ENCODE peak calls at places on chromosomes 5 and 9, in seven cellular contexts. L is GM23248, M is K562, C is PC-3, P is Caki2, V is Ammon's horn, G is T-helper 9 cell. T is an unnamed sample.

GRCh38 chr5:23352437-23352836 is 155.0 kb upstream of the PRDM9 start:
- DNase-seq in L (no peak), G (no peak), V (no peak), P (peak), M (no peak), C (peak), T (no peak)

GRCh38 chr9:134830926-134831720 is 49.5 kb upstream of the FCN2 start:
- DNase-seq in P (no peak), V (no peak), L (no peak), M (no peak), C (no peak), G (no peak), T (no peak)

GRCh38 chr5:123819818-123820217 is 307.8 kb downstream of the CSNK1G3 start:
- DNase-seq in G (no peak), V (no peak), P (no peak), M (no peak), L (peak), C (peak), T (no peak)

GRCh38 chr9:78369644-78370219 is 72.8 kb downstream of the PSAT1 start:
- DNase-seq in G (peak), V (peak), C (peak), L (peak), P (no peak), M (peak), T (peak)

GRCh38 chr5:149387982-149388381 is 8.9 kb upstream of the IL17B start:
- DNase-seq in G (no peak), L (peak), V (no peak), C (no peak), M (no peak), P (no peak), T (peak)

GRCh38 chr5:118561971-118562370 is 426.4 kb downstream of the DTWD2 start:
- DNase-seq in M (no peak), C (no peak), G (no peak), P (no peak), L (no peak), V (no peak), T (no peak)

GRCh38 chr9:21965401-21965951 is 28.7 kb downstream of the CDKN2A start:
- DNase-seq in G (no peak), V (peak), M (no peak), L (peak), C (peak), P (no peak), T (no peak)

GRCh38 chr9:94586316-94586715 is 7.3 kb downstream of the FBP2 start:
- DNase-seq in P (no peak), V (no peak), C (no peak), G (no peak), L (no peak), M (no peak), T (no peak)

GRCh38 chr5:39580702-39581498 is 156.1 kb upstream of the DAB2 start:
- DNase-seq in G (no peak), C (no peak), M (no peak), V (no peak), L (peak), P (no peak), T (no peak)

GRCh38 chr5:74510476-74510875 is 130.1 kb downstream of the ENC1 start:
- DNase-seq in V (no peak), C (no peak), M (no peak), L (peak), G (no peak), P (no peak), T (no peak)